ENCODE peak calls at places on chromosomes 12 and 14, in seven cellular contexts. One of them, this sample, is unnamed.

GRCh38 chr12:80269953-80270552 is 170.7 kb downstream of the OTOGL start:
- DNase-seq in uterus: no peak
- DNase-seq in IMR-90: peak
- DNase-seq in lower lobe of right lung: no peak
- DNase-seq in PC-9: no peak
- DNase-seq in fibroblast of pulmonary artery: peak
- DNase-seq in astrocyte of the cerebellum: peak
- DNase-seq in this sample: no peak

GRCh38 chr14:55077155-55077554 is 25.7 kb downstream of the MAPK1IP1L start:
- DNase-seq in uterus: no peak
- DNase-seq in IMR-90: no peak
- DNase-seq in lower lobe of right lung: no peak
- DNase-seq in PC-9: peak
- DNase-seq in fibroblast of pulmonary artery: peak
- DNase-seq in astrocyte of the cerebellum: no peak
- DNase-seq in this sample: no peak

GRCh38 chr14:100417466-100417865 is 94.3 kb downstream of the SLC25A47 start:
- DNase-seq in uterus: no peak
- DNase-seq in IMR-90: peak
- DNase-seq in lower lobe of right lung: no peak
- DNase-seq in PC-9: peak
- DNase-seq in fibroblast of pulmonary artery: peak
- DNase-seq in astrocyte of the cerebellum: peak
- DNase-seq in this sample: peak

GRCh38 chr12:68641138-68641537 is 30.4 kb downstream of the RAP1B start:
- DNase-seq in uterus: no peak
- DNase-seq in IMR-90: no peak
- DNase-seq in lower lobe of right lung: no peak
- DNase-seq in PC-9: no peak
- DNase-seq in fibroblast of pulmonary artery: no peak
- DNase-seq in astrocyte of the cerebellum: no peak
- DNase-seq in this sample: no peak

GRCh38 chr12:6334359-6334758 is 7.5 kb downstream of the TNFRSF1A start:
- DNase-seq in uterus: no peak
- DNase-seq in IMR-90: no peak
- DNase-seq in lower lobe of right lung: no peak
- DNase-seq in PC-9: no peak
- DNase-seq in fibroblast of pulmonary artery: no peak
- DNase-seq in astrocyte of the cerebellum: no peak
- DNase-seq in this sample: no peak

GRCh38 chr14:72023128-72024042 is 91.2 kb downstream of the RGS6 start:
- DNase-seq in uterus: no peak
- DNase-seq in IMR-90: no peak
- DNase-seq in lower lobe of right lung: no peak
- DNase-seq in PC-9: peak
- DNase-seq in fibroblast of pulmonary artery: no peak
- DNase-seq in astrocyte of the cerebellum: no peak
- DNase-seq in this sample: no peak

GRCh38 chr14:36057452-36058142 is 118.9 kb downstream of the PTCSC3 start:
- DNase-seq in uterus: no peak
- DNase-seq in IMR-90: no peak
- DNase-seq in lower lobe of right lung: no peak
- DNase-seq in PC-9: peak
- DNase-seq in fibroblast of pulmonary artery: no peak
- DNase-seq in astrocyte of the cerebellum: peak
- DNase-seq in this sample: no peak

GRCh38 chr14:56282179-56282578 is 164.0 kb downstream of the PELI2 start:
- DNase-seq in uterus: no peak
- DNase-seq in IMR-90: no peak
- DNase-seq in lower lobe of right lung: no peak
- DNase-seq in PC-9: no peak
- DNase-seq in fibroblast of pulmonary artery: no peak
- DNase-seq in astrocyte of the cerebellum: no peak
- DNase-seq in this sample: no peak

GRCh38 chr14:64702493-64703392 is 1.5 kb upstream of the PLEKHG3 start:
- DNase-seq in uterus: peak
- DNase-seq in IMR-90: no peak
- DNase-seq in lower lobe of right lung: peak
- DNase-seq in PC-9: peak
- DNase-seq in fibroblast of pulmonary artery: no peak
- DNase-seq in astrocyte of the cerebellum: no peak
- DNase-seq in this sample: no peak

GRCh38 chr12:52903855-52904508 is 894 bp downstream of the KRT8 start:
- DNase-seq in uterus: peak
- DNase-seq in IMR-90: no peak
- DNase-seq in lower lobe of right lung: peak
- DNase-seq in PC-9: peak
- DNase-seq in fibroblast of pulmonary artery: peak
- DNase-seq in astrocyte of the cerebellum: no peak
- DNase-seq in this sample: no peak

GRCh38 chr12:810635-811415 is 58.4 kb downstream of the WNK1 start:
- DNase-seq in uterus: no peak
- DNase-seq in IMR-90: peak
- DNase-seq in lower lobe of right lung: no peak
- DNase-seq in PC-9: no peak
- DNase-seq in fibroblast of pulmonary artery: no peak
- DNase-seq in astrocyte of the cerebellum: no peak
- DNase-seq in this sample: no peak

GRCh38 chr12:126243814-126244213 is 1178.6 kb downstream of the AACS start:
- DNase-seq in uterus: no peak
- DNase-seq in IMR-90: no peak
- DNase-seq in lower lobe of right lung: no peak
- DNase-seq in PC-9: no peak
- DNase-seq in fibroblast of pulmonary artery: no peak
- DNase-seq in astrocyte of the cerebellum: no peak
- DNase-seq in this sample: no peak

GRCh38 chr12:124075836-124076235 is 102.8 kb downstream of the ZNF664 start:
- DNase-seq in uterus: no peak
- DNase-seq in IMR-90: no peak
- DNase-seq in lower lobe of right lung: no peak
- DNase-seq in PC-9: no peak
- DNase-seq in fibroblast of pulmonary artery: no peak
- DNase-seq in astrocyte of the cerebellum: no peak
- DNase-seq in this sample: no peak

GRCh38 chr14:100025111-100025510 is 40.1 kb upstream of the EVL start:
- DNase-seq in uterus: no peak
- DNase-seq in IMR-90: peak
- DNase-seq in lower lobe of right lung: peak
- DNase-seq in PC-9: peak
- DNase-seq in fibroblast of pulmonary artery: peak
- DNase-seq in astrocyte of the cerebellum: no peak
- DNase-seq in this sample: no peak

GRCh38 chr14:70027785-70028428 is 148.7 kb downstream of the SMOC1 start:
- DNase-seq in uterus: peak
- DNase-seq in IMR-90: peak
- DNase-seq in lower lobe of right lung: peak
- DNase-seq in PC-9: no peak
- DNase-seq in fibroblast of pulmonary artery: peak
- DNase-seq in astrocyte of the cerebellum: no peak
- DNase-seq in this sample: no peak

GRCh38 chr14:105087963-105088811 is 23.0 kb upstream of the GPR132 start:
- DNase-seq in uterus: peak
- DNase-seq in IMR-90: peak
- DNase-seq in lower lobe of right lung: peak
- DNase-seq in PC-9: peak
- DNase-seq in fibroblast of pulmonary artery: peak
- DNase-seq in astrocyte of the cerebellum: no peak
- DNase-seq in this sample: peak

GRCh38 chr12:27530157-27530922 is 6.3 kb downstream of the PPFIBP1 start:
- DNase-seq in uterus: no peak
- DNase-seq in IMR-90: peak
- DNase-seq in lower lobe of right lung: no peak
- DNase-seq in PC-9: no peak
- DNase-seq in fibroblast of pulmonary artery: no peak
- DNase-seq in astrocyte of the cerebellum: no peak
- DNase-seq in this sample: no peak

GRCh38 chr12:28963554-28963953 is 185.5 kb upstream of the FAR2 start:
- DNase-seq in uterus: no peak
- DNase-seq in IMR-90: peak
- DNase-seq in lower lobe of right lung: no peak
- DNase-seq in PC-9: no peak
- DNase-seq in fibroblast of pulmonary artery: peak
- DNase-seq in astrocyte of the cerebellum: no peak
- DNase-seq in this sample: no peak

GRCh38 chr12:107760207-107760816 is 625 bp downstream of the PRDM4 start:
- DNase-seq in uterus: peak
- DNase-seq in IMR-90: peak
- DNase-seq in lower lobe of right lung: peak
- DNase-seq in PC-9: no peak
- DNase-seq in fibroblast of pulmonary artery: no peak
- DNase-seq in astrocyte of the cerebellum: no peak
- DNase-seq in this sample: no peak

GRCh38 chr12:91423336-91424050 is 240.9 kb upstream of the DCN start:
- DNase-seq in uterus: no peak
- DNase-seq in IMR-90: no peak
- DNase-seq in lower lobe of right lung: no peak
- DNase-seq in PC-9: no peak
- DNase-seq in fibroblast of pulmonary artery: no peak
- DNase-seq in astrocyte of the cerebellum: no peak
- DNase-seq in this sample: no peak

GRCh38 chr12:31471061-31471460 is 119.9 kb downstream of the DENND5B start:
- DNase-seq in uterus: no peak
- DNase-seq in IMR-90: no peak
- DNase-seq in lower lobe of right lung: no peak
- DNase-seq in PC-9: no peak
- DNase-seq in fibroblast of pulmonary artery: no peak
- DNase-seq in astrocyte of the cerebellum: no peak
- DNase-seq in this sample: no peak

GRCh38 chr14:23121401-23121800 is 2.3 kb upstream of the CEBPE start:
- DNase-seq in uterus: peak
- DNase-seq in IMR-90: peak
- DNase-seq in lower lobe of right lung: no peak
- DNase-seq in PC-9: no peak
- DNase-seq in fibroblast of pulmonary artery: peak
- DNase-seq in astrocyte of the cerebellum: peak
- DNase-seq in this sample: no peak

GRCh38 chr12:76890407-76891143 is 11.8 kb upstream of the CSRP2 start:
- DNase-seq in uterus: no peak
- DNase-seq in IMR-90: no peak
- DNase-seq in lower lobe of right lung: no peak
- DNase-seq in PC-9: no peak
- DNase-seq in fibroblast of pulmonary artery: no peak
- DNase-seq in astrocyte of the cerebellum: no peak
- DNase-seq in this sample: no peak

GRCh38 chr14:24395609-24396580 is 2.9 kb upstream of the NYNRIN start:
- DNase-seq in uterus: no peak
- DNase-seq in IMR-90: no peak
- DNase-seq in lower lobe of right lung: no peak
- DNase-seq in PC-9: no peak
- DNase-seq in fibroblast of pulmonary artery: peak
- DNase-seq in astrocyte of the cerebellum: no peak
- DNase-seq in this sample: no peak

GRCh38 chr14:34536951-34537676 is 2.4 kb downstream of the EAPP start:
- DNase-seq in uterus: no peak
- DNase-seq in IMR-90: peak
- DNase-seq in lower lobe of right lung: no peak
- DNase-seq in PC-9: no peak
- DNase-seq in fibroblast of pulmonary artery: peak
- DNase-seq in astrocyte of the cerebellum: peak
- DNase-seq in this sample: peak
- H3K4me3 ChIP-seq in uterus: no peak
- H3K4me3 ChIP-seq in IMR-90: no peak
- H3K4me3 ChIP-seq in lower lobe of right lung: no peak
- H3K4me3 ChIP-seq in PC-9: no peak
- H3K4me3 ChIP-seq in fibroblast of pulmonary artery: peak
- H3K4me3 ChIP-seq in astrocyte of the cerebellum: no peak
- H3K4me3 ChIP-seq in this sample: no peak

DNA sequence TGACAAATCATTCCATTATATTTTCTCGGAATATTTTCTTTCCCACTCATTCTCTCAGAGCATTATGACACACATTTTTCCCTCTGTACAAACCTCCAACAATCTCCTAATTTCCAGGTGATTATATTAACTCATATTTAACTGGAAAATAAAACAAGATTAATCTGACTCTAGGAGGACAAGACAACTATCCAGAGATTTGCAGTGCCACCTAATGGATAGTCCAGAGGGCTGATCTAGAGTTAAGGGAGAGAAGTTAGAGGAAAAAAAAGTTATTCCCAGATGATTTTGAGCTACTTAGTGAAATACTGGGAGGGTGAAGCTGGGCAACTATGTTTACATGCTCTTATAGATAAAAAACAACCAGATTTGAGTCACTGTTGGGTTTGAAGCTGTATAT is 161.7 kb downstream of the ALX1 start:
- DNase-seq in uterus: no peak
- DNase-seq in IMR-90: peak
- DNase-seq in lower lobe of right lung: no peak
- DNase-seq in PC-9: no peak
- DNase-seq in fibroblast of pulmonary artery: peak
- DNase-seq in astrocyte of the cerebellum: peak
- DNase-seq in this sample: no peak
- H3K4me3 ChIP-seq in uterus: no peak
- H3K4me3 ChIP-seq in IMR-90: no peak
- H3K4me3 ChIP-seq in lower lobe of right lung: no peak
- H3K4me3 ChIP-seq in PC-9: no peak
- H3K4me3 ChIP-seq in fibroblast of pulmonary artery: no peak
- H3K4me3 ChIP-seq in astrocyte of the cerebellum: no peak
- H3K4me3 ChIP-seq in this sample: no peak

GRCh38 chr12:48388430-48388829 is 37.7 kb upstream of the ZNF641 start:
- DNase-seq in uterus: no peak
- DNase-seq in IMR-90: peak
- DNase-seq in lower lobe of right lung: no peak
- DNase-seq in PC-9: no peak
- DNase-seq in fibroblast of pulmonary artery: peak
- DNase-seq in astrocyte of the cerebellum: no peak
- DNase-seq in this sample: peak
- H3K4me3 ChIP-seq in uterus: no peak
- H3K4me3 ChIP-seq in IMR-90: no peak
- H3K4me3 ChIP-seq in lower lobe of right lung: no peak
- H3K4me3 ChIP-seq in PC-9: no peak
- H3K4me3 ChIP-seq in fibroblast of pulmonary artery: no peak
- H3K4me3 ChIP-seq in astrocyte of the cerebellum: no peak
- H3K4me3 ChIP-seq in this sample: no peak

GRCh38 chr12:122096591-122097149 is 18.1 kb downstream of the MLXIP start:
- DNase-seq in uterus: no peak
- DNase-seq in IMR-90: peak
- DNase-seq in lower lobe of right lung: no peak
- DNase-seq in PC-9: no peak
- DNase-seq in fibroblast of pulmonary artery: peak
- DNase-seq in astrocyte of the cerebellum: no peak
- DNase-seq in this sample: no peak

GRCh38 chr12:122100568-122100967 is 22.0 kb downstream of the MLXIP start:
- DNase-seq in uterus: no peak
- DNase-seq in IMR-90: no peak
- DNase-seq in lower lobe of right lung: no peak
- DNase-seq in PC-9: no peak
- DNase-seq in fibroblast of pulmonary artery: no peak
- DNase-seq in astrocyte of the cerebellum: no peak
- DNase-seq in this sample: no peak

GRCh38 chr12:122099856-122100255 is 21.3 kb downstream of the MLXIP start:
- DNase-seq in uterus: no peak
- DNase-seq in IMR-90: no peak
- DNase-seq in lower lobe of right lung: no peak
- DNase-seq in PC-9: no peak
- DNase-seq in fibroblast of pulmonary artery: no peak
- DNase-seq in astrocyte of the cerebellum: no peak
- DNase-seq in this sample: no peak

GRCh38 chr12:122097641-122098364 is 19.2 kb downstream of the MLXIP start:
- DNase-seq in uterus: no peak
- DNase-seq in IMR-90: peak
- DNase-seq in lower lobe of right lung: peak
- DNase-seq in PC-9: peak
- DNase-seq in fibroblast of pulmonary artery: peak
- DNase-seq in astrocyte of the cerebellum: no peak
- DNase-seq in this sample: no peak

GRCh38 chr12:122099280-122099749 is 20.8 kb downstream of the MLXIP start:
- DNase-seq in uterus: no peak
- DNase-seq in IMR-90: no peak
- DNase-seq in lower lobe of right lung: no peak
- DNase-seq in PC-9: no peak
- DNase-seq in fibroblast of pulmonary artery: no peak
- DNase-seq in astrocyte of the cerebellum: no peak
- DNase-seq in this sample: no peak
- H3K4me3 ChIP-seq in uterus: no peak
- H3K4me3 ChIP-seq in IMR-90: no peak
- H3K4me3 ChIP-seq in lower lobe of right lung: no peak
- H3K4me3 ChIP-seq in PC-9: no peak
- H3K4me3 ChIP-seq in fibroblast of pulmonary artery: no peak
- H3K4me3 ChIP-seq in astrocyte of the cerebellum: no peak
- H3K4me3 ChIP-seq in this sample: no peak